ENCODE peak calls at places on chromosome 19, in ten cellular contexts. I is CD14-positive monocyte, W is dorsolateral prefrontal cortex, M is BJ, X is cardiac fibroblast, H is heart right ventricle, S is mucosa of descending colon, R is astrocyte of the cerebellum, F is endothelial cell of umbilical vein, A is AG04450. K is an unnamed sample.
A peak's percentile ranks its signal among the peaks of the same experiment; 100 is the strongest.

GRCh38 chr19:15893498-15893897 is 4.4 kb downstream of the CYP4F2 start:
- DNase-seq in H (no peak), F (no peak), A (no peak), W (no peak), S (peak; percentile 77), R (no peak), M (no peak), X (no peak), I (no peak), K (no peak)

GRCh38 chr19:31139871-31140505 is 209.2 kb downstream of the TSHZ3 start:
- DNase-seq in W (no peak), R (no peak), H (no peak), S (no peak), F (no peak), M (peak; percentile 52), I (no peak), A (peak; percentile 45), X (peak; percentile 94), K (no peak)

GRCh38 chr19:57302020-57302465 is 18.2 kb upstream of the ZNF543 start:
- DNase-seq in F (no peak), W (no peak), I (no peak), X (peak; percentile 99), M (peak; percentile 63), R (peak; percentile 49), S (no peak), A (peak; percentile 87), H (no peak), K (peak; percentile 86)

GRCh38 chr19:12783226-12783848 is 7.9 kb upstream of the JUNB start:
- DNase-seq in H (peak; percentile 20), M (no peak), I (no peak), R (no peak), A (no peak), S (no peak), X (no peak), W (no peak), F (no peak), K (no peak)

GRCh38 chr19:38433268-38433733 is at the start of gene RYR1:
- DNase-seq in X (no peak), A (no peak), F (no peak), I (peak; percentile 65), R (no peak), W (peak; percentile 64), H (peak; percentile 63), S (peak; percentile 47), M (no peak), K (no peak)

GRCh38 chr19:9995079-9995478 is 15.2 kb downstream of the COL5A3 start:
- DNase-seq in I (no peak), H (no peak), S (no peak), A (no peak), M (no peak), X (no peak), W (no peak), F (no peak), R (no peak), K (no peak)

GRCh38 chr19:55563261-55563690 is 17.4 kb downstream of the ZNF579 start:
- DNase-seq in H (peak; percentile 69), S (no peak), X (no peak), M (no peak), A (no peak), I (no peak), W (no peak), F (no peak), R (no peak), K (no peak)

GRCh38 chr19:27962260-27962659 is 1250.7 kb downstream of the UQCRFS1 start:
- DNase-seq in W (no peak), I (no peak), S (no peak), H (no peak), M (no peak), A (no peak), X (peak; percentile 15), F (no peak), R (peak; percentile 36), K (no peak)

GRCh38 chr19:56348289-56348877 is 33.7 kb upstream of the ZSCAN5A start:
- DNase-seq in X (peak; percentile 43), S (no peak), M (no peak), H (no peak), A (no peak), R (no peak), I (no peak), F (peak; percentile 6), W (no peak), K (no peak)

GRCh38 chr19:15200575-15201364 is at the start of gene NOTCH3:
- DNase-seq in R (no peak), M (no peak), X (no peak), F (no peak), I (no peak), W (no peak), S (no peak), H (peak; percentile 47), A (no peak), K (no peak)

GRCh38 chr19:30224689-30225606 is 147.2 kb upstream of the ZNF536 start:
- DNase-seq in F (no peak), R (no peak), S (no peak), X (no peak), H (no peak), I (no peak), W (no peak), A (no peak), M (no peak), K (no peak)

GRCh38 chr19:1217366-1217765 is 11.8 kb downstream of the STK11 start:
- DNase-seq in M (no peak), S (no peak), A (no peak), H (no peak), R (no peak), W (no peak), I (no peak), F (no peak), X (no peak), K (no peak)

GRCh38 chr19:29622191-29623070 is 16.3 kb downstream of the POP4 start:
- DNase-seq in F (no peak), W (no peak), S (no peak), A (no peak), R (no peak), H (no peak), I (no peak), X (no peak), M (no peak), K (no peak)

GRCh38 chr19:50330365-50331078 is 1.3 kb upstream of the KCNC3 start:
- DNase-seq in A (no peak), R (no peak), I (peak; percentile 81), S (peak; percentile 87), M (no peak), F (peak; percentile 68), H (peak; percentile 87), X (peak; percentile 9), W (peak; percentile 90), K (no peak)

GRCh38 chr19:9673912-9674668 is 810 bp downstream of the ZNF562 start:
- DNase-seq in M (no peak), A (no peak), H (no peak), W (no peak), R (peak; percentile 5), F (peak; percentile 28), X (peak; percentile 52), I (no peak), S (no peak), K (no peak)

GRCh38 chr19:30691767-30692516 is 319.8 kb downstream of the ZNF536 start:
- DNase-seq in W (no peak), R (peak; percentile 11), H (no peak), S (no peak), I (no peak), M (no peak), A (no peak), F (no peak), X (no peak), K (no peak)

GRCh38 chr19:48637948-48638830 is 1.0 kb upstream of the DBP start:
- DNase-seq in H (peak; percentile 72), F (peak; percentile 89), A (peak; percentile 94), R (peak; percentile 84), S (peak; percentile 80), I (peak; percentile 91), M (peak; percentile 59), W (peak; percentile 87), X (peak; percentile 93), K (peak; percentile 96)
- TF ChIP-seq CTCF in H (no peak), F (peak; percentile 20), A (peak; percentile 30), R (no peak), S (no peak), I (no peak), M (peak; percentile 34), W (no peak), X (no peak), K (peak; percentile 6)

DNA sequence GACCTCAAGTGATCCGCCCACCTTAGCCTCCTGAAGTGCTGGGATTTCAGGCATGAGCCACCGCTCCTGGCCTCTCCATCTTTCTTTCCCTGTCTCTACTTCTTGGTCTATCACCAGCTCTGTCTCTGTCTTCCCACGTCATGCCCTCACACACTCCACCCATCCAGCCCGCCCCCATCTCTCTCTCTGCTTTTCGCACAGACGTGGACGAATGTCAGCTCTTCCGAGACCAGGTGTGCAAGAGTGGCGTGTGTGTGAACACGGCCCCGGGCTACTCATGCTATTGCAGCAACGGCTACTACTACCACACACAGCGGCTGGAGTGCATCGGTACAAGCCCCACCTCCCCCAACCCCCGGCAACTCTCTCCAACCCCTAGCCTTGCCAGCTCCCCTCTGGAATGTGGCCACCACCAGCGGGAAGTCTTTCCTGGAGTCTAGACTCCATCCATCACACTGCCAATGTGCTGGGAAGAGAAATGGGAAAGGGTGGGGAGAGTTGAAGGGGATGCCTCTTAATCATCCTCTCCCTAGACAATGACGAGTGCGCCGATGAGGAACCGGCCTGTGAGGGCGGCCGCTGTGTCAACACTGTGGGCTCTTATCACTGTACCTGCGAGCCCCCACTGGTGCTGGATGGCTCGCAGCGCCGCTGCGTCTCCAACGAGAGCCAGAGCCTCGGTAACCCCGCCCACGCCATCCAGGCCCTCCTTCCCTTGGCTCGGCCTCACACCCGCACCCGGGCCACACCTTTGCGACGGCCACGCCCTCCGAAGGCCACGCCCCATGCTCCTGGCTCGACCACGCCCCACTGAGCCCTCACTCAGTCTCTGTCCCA is 22.5 kb downstream of the LTBP4 start:
- DNase-seq in I (no peak), H (no peak), R (peak; percentile 89), S (peak; percentile 90), M (no peak), F (no peak), A (no peak), W (no peak), X (no peak), K (no peak)
- TF ChIP-seq CTCF in I (no peak), H (no peak), R (no peak), S (no peak), M (no peak), F (no peak), A (no peak), W (no peak), X (no peak), K (no peak)

GRCh38 chr19:45638930-45639729 is at the start of gene EML2:
- DNase-seq in H (peak; percentile 55), I (no peak), X (no peak), A (no peak), F (peak; percentile 33), R (no peak), M (no peak), S (peak; percentile 86), W (no peak), K (no peak)
- TF ChIP-seq CTCF in H (no peak), I (peak; percentile 35), X (peak; percentile 9), A (peak; percentile 34), F (peak; percentile 15), R (peak; percentile 40), M (peak; percentile 55), S (no peak), W (no peak), K (peak; percentile 41)

DNA sequence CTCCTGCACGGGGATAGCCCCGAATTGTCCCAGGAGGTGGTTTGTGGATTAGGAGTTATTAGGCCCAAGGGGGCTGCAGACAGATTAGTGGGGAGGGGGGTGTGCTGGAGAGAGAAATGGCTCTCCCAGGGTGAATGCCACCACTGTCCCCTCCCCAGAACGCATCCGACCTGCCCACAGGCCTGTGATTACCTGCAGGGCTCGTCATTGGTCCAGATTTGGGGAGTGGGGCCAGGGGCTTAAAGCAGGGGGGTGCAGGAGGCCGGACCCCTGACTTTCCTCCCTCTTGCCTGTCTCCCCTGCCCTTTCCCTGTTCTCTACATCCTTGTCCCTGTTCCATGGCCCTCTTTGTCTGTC is 1.2 kb downstream of the NRTN start:
- DNase-seq in X (no peak), I (no peak), S (no peak), W (no peak), A (no peak), F (no peak), R (no peak), M (no peak), H (no peak), K (no peak)
- TF ChIP-seq CTCF in X (no peak), I (peak; percentile 13), S (no peak), W (no peak), A (no peak), F (no peak), R (no peak), M (no peak), H (peak; percentile 34), K (no peak)